ENCODE peak calls at places on chromosome 2, in eight cellular contexts. J is hypothalamus; U is NCI-H1417 treated with DMSO at 0.1 percent for 48 hours; E is NAMALWA; M is NCI-H774; L is stimulated activated CD4-positive, alpha-beta T cell treated with anti-CD3 and anti-CD28 coated beads, Interleukin-2, amount 100 ng/mL, for 4 hours; S is astrocyte of the spinal cord; N is effector memory CD8-positive, alpha-beta T cell. P is an unnamed sample.
A peak's percentile ranks its signal among the peaks of the same experiment; 100 is the strongest.

GRCh38 chr2:69685321-69686048 is 41.9 kb upstream of the AAK1 start:
- DNase-seq in S (peak; percentile 62), L (no peak), N (peak; percentile 41), E (no peak), U (no peak), J (no peak), M (no peak), P (peak; percentile 54)

GRCh38 chr2:176140130-176140519 is 10.6 kb downstream of the HOXD8 start:
- DNase-seq in J (no peak), L (no peak), M (no peak), N (no peak), E (no peak), S (peak; percentile 61), U (no peak), P (peak; percentile 73)

GRCh38 chr2:169360984-169361705 is 1.2 kb downstream of the LRP2 start:
- DNase-seq in J (no peak), M (no peak), E (no peak), L (no peak), U (no peak), S (no peak), N (no peak), P (no peak)

GRCh38 chr2:200279857-200280256 is 26.6 kb upstream of the SPATS2L start:
- DNase-seq in J (no peak), U (no peak), N (no peak), S (no peak), M (no peak), L (no peak), E (no peak), P (no peak)

GRCh38 chr2:240646900-240647502 is 21.7 kb downstream of the GPR35 start:
- DNase-seq in L (no peak), E (no peak), U (no peak), J (no peak), M (no peak), N (no peak), S (no peak), P (no peak)

GRCh38 chr2:239908744-239909143 is 116.4 kb downstream of the NDUFA10 start:
- DNase-seq in L (no peak), U (no peak), J (no peak), S (no peak), E (no peak), N (no peak), M (no peak), P (no peak)

GRCh38 chr2:54429055-54429454 is 27.1 kb upstream of the SPTBN1 start:
- DNase-seq in S (no peak), L (no peak), J (no peak), U (no peak), M (no peak), E (no peak), N (no peak), P (no peak)

GRCh38 chr2:45170976-45171514 is 161.8 kb upstream of the SIX2 start:
- DNase-seq in E (no peak), S (peak; percentile 56), M (no peak), L (no peak), U (no peak), N (no peak), J (no peak), P (peak; percentile 36)